ENCODE peak calls at places on chromosomes 5 and 9, in four cellular contexts. K is fibroblast of lung, I is ovary, N is lower leg skin. V is an unnamed sample.

GRCh38 chr5:893137-893506 is 438 bp downstream of the TRIP13 start:
- DNase-seq in K (no peak), I (no peak), N (no peak), V (no peak)

GRCh38 chr5:125510651-125511050 is 764.2 kb upstream of the ZNF608 start:
- DNase-seq in K (no peak), I (no peak), N (no peak), V (no peak)

GRCh38 chr9:23799521-23799920 is 26.5 kb downstream of the ELAVL2 start:
- DNase-seq in K (no peak), I (no peak), N (no peak), V (no peak)

GRCh38 chr5:57082441-57083067 is 91.3 kb upstream of the GPBP1 start:
- DNase-seq in K (no peak), I (no peak), N (no peak), V (peak; percentile 1)

GRCh38 chr9:124770359-124771020 is 621 bp downstream of the NR6A1 start:
- DNase-seq in K (no peak), I (peak; percentile 44), N (no peak), V (no peak)

GRCh38 chr9:25542319-25542718 is 135.9 kb downstream of the TUSC1 start:
- DNase-seq in K (no peak), I (no peak), N (no peak), V (no peak)

GRCh38 chr9:79289856-79290255 is 281.9 kb upstream of the TLE4 start:
- DNase-seq in K (peak; percentile 6), I (no peak), N (no peak), V (no peak)

GRCh38 chr5:111495159-111495558 is 17.2 kb downstream of the STARD4 start:
- DNase-seq in K (no peak), I (no peak), N (no peak), V (no peak)

GRCh38 chr5:14581333-14581890 is at the start of gene OTULINL:
- DNase-seq in K (peak; percentile 72), I (peak; percentile 89), N (peak; percentile 69), V (peak; percentile 69)

GRCh38 chr5:1995491-1995890 is 112.8 kb upstream of the IRX4 start:
- DNase-seq in K (no peak), I (no peak), N (peak; percentile 4), V (no peak)

GRCh38 chr5:65468633-65469032 is 13.1 kb downstream of the ADAMTS6 start:
- DNase-seq in K (peak; percentile 55), I (no peak), N (no peak), V (no peak)

GRCh38 chr5:82956600-82956999 is 120.6 kb downstream of the TMEM167A start:
- DNase-seq in K (no peak), I (no peak), N (no peak), V (no peak)

GRCh38 chr5:152532714-152533113 is 127.6 kb upstream of the NMUR2 start:
- DNase-seq in K (peak; percentile 39), I (no peak), N (no peak), V (peak; percentile 65)

GRCh38 chr9:83639266-83639665 is 16.3 kb downstream of the IDNK start:
- DNase-seq in K (no peak), I (no peak), N (no peak), V (no peak)

GRCh38 chr5:107217721-107218130 is 453.0 kb downstream of the EFNA5 start:
- DNase-seq in K (no peak), I (no peak), N (peak; percentile 75), V (no peak)

GRCh38 chr9:130493476-130493875 is 48.7 kb downstream of the ASS1 start:
- DNase-seq in K (no peak), I (no peak), N (no peak), V (no peak)

GRCh38 chr5:177598477-177598876 is 1.5 kb upstream of the B4GALT7 start:
- DNase-seq in K (peak; percentile 18), I (no peak), N (no peak), V (no peak)

GRCh38 chr9:77731008-77731698 is 83.0 kb upstream of the GNA14 start:
- DNase-seq in K (no peak), I (no peak), N (no peak), V (no peak)

GRCh38 chr5:129899454-129899853 is 4.8 kb upstream of the CHSY3 start:
- DNase-seq in K (peak; percentile 23), I (no peak), N (no peak), V (peak; percentile 54)
- TF ChIP-seq CTCF in K (no peak), I (no peak), N (no peak), V (peak; percentile 20)

DNA sequence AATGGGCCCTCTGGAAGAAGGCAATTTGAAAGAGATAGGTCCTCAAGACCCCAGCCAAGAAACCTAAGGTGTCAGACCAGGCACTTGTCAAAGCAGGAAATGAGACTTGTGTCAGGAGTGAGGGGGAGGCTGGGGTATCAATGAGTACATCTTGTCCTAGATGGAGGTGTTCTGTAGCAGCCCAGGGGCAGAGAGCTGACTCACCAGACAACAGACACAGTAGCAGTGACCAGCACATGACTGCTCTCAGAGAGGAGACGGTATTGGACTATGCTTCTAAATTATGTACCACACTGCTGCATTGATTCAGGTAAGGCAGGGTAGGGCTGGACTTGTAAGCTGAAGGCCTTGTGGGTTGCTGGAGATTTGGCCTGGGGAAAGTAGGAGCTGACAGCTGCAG is 551.2 kb upstream of the KLF4 start:
- DNase-seq in K (peak; percentile 46), I (no peak), N (no peak), V (peak; percentile 23)
- H3K4me3 ChIP-seq in K (no peak overlapping the region), I (no peak overlapping the region), N (no peak overlapping the region), V (no peak overlapping the region)

DNA sequence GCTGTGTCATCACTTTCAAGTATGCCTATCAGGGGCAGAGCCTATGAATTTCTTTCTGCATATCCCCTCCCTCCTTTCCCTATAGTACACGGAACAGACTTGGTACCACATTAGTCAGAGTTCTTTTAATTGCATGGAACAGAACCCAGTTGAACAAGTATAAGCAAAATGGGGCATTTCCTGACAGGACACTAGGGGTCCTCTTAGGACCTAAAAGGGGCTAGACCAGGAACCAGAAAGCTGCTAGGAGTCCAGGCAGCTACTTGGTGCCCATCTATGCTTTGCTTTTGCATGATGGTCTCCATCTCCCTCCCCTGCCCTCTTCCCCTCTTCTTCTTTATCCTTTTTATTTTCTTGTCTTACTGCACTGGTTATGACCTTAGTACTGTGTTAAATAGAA is 5.9 kb downstream of the BSPRY start:
- DNase-seq in K (no peak), I (no peak), N (no peak), V (peak; percentile 6)
- TF ChIP-seq CTCF in K (peak; percentile 23), I (no peak), N (no peak), V (peak; percentile 26)

DNA sequence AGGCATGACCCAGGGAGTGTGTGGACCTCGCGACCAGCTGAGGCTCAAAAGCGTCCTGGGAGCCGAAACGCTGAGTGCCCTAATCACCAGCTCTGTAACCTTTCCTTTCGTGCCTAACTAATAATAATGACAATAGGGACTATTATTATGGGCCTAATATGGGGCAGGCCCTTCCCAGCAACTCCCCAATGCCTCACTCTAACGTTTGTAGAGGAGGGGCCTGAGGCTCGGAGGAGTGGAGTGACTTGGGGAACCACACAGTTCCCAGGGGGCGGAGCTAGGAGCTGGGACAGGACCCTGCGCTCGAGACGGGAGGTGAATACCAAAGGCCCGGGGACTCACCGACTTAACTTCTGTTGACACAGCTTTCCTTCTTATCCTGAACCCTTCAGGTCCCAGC is 922 bp upstream of the IER5L start:
- DNase-seq in K (no peak), I (no peak), N (no peak), V (no peak)
- H3K4me3 ChIP-seq in K (no peak overlapping the region), I (no peak overlapping the region), N (no peak overlapping the region), V (no peak overlapping the region)

GRCh38 chr5:38780950-38781349 is 64.9 kb upstream of the OSMR start:
- DNase-seq in K (peak; percentile 80), I (peak; percentile 72), N (peak; percentile 63), V (peak; percentile 83)
- TF ChIP-seq CTCF in K (peak; percentile 37), I (no peak), N (no peak), V (peak; percentile 37)

GRCh38 chr5:61330879-61331406 is 1.1 kb upstream of the ZSWIM6 start:
- DNase-seq in K (peak; percentile 81), I (peak; percentile 68), N (peak; percentile 40), V (peak; percentile 79)

GRCh38 chr5:61330341-61330878 is 1.6 kb upstream of the ZSWIM6 start:
- DNase-seq in K (peak; percentile 80), I (peak; percentile 28), N (no peak), V (peak; percentile 79)

GRCh38 chr5:61327761-61328753 is 4.0 kb upstream of the ZSWIM6 start:
- DNase-seq in K (peak; percentile 90), I (no peak), N (no peak), V (peak; percentile 89)

GRCh38 chr5:61328791-61329617 is 3.1 kb upstream of the ZSWIM6 start:
- DNase-seq in K (no peak), I (no peak), N (no peak), V (no peak)

DNA sequence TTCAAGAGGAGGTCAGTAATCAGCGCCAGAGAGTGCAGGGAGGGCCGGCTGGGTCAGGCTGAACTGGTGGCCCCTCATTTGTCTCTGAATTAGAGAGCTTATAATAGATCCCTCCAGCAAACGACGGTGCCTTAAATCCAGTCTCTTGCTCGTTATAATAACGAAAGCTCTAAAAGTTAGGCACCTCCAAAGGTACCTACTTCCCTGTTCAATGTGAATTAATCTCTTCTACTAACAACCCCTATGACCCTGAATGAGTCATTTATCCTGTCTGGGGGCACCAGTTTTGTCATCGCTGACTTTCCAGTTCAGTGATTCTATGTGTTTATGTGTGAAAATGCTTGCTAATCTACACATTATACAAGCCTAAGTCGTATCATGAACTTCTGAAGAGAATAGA is 2.3 kb upstream of the ZSWIM6 start:
- DNase-seq in K (peak; percentile 42), I (no peak), N (no peak), V (no peak)
- H3K4me3 ChIP-seq in K (peak overlapping the region; percentile 58), I (peak overlapping the region; percentile 63), N (no peak overlapping the region), V (peak overlapping the region; percentile 73)

GRCh38 chr5:4511996-4512656 is 628.0 kb upstream of the ADAMTS16 start:
- DNase-seq in K (peak; percentile 33), I (no peak), N (peak; percentile 46), V (peak; percentile 2)
- TF ChIP-seq CTCF in K (no peak), I (no peak), N (no peak), V (peak; percentile 26)

GRCh38 chr5:160837211-160837610 is 14.8 kb downstream of the ATP10B start:
- DNase-seq in K (no peak), I (no peak), N (no peak), V (no peak)
- H3K4me3 ChIP-seq in K (no peak overlapping the region), I (no peak overlapping the region), N (no peak overlapping the region), V (no peak overlapping the region)

DNA sequence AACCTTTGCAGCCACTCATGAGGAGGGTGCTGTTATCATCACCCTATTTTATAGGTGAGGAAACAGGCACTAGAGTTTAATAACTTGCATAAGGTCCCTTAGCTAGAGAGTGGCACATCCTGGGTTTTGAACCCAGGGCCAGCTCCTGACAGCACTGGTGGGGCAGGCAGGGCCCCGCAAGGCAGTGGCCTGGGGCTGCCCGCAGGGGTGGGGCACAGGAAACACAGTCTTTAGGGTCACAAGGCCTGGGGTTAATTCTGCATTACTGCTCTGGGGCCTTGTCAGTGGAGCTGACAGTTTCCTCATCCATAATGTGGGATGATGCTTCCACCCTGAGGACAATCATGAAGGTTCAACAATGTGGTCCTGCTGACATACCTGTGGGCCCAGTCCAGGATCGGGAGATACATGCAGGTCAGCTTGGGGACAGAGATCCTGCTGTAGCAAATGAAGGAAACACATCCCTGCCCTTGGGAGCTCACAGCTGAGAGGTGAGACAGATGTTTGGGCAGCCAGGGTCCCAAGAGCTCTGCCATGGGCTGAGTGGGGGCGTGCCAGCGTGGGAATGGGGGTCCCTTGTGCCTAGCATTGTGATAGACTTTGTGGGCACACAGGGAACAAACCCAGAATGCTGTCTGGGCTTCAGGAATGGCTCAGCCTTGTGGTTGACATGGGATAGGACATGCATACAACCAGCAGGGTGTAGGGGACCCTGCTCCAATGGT is 14.7 kb downstream of the FGF18 start:
- DNase-seq in K (no peak), I (no peak), N (no peak), V (no peak)
- TF ChIP-seq CTCF in K (no peak), I (no peak), N (no peak), V (no peak)

GRCh38 chr5:50968296-50969206 is 302.1 kb downstream of the PARP8 start:
- DNase-seq in K (no peak), I (no peak), N (no peak), V (no peak)
- H3K4me3 ChIP-seq in K (no peak overlapping the region), I (no peak overlapping the region), N (peak overlapping the region; percentile 1), V (no peak overlapping the region)